ENCODE peak calls at places on chromosomes 3 and 15, in six cellular contexts. One of them, this sample, is unnamed.

GRCh38 chr3:17261627-17262369 is 377.0 kb downstream of the PLCL2 start:
- DNase-seq in BJ: no peak
- DNase-seq in astrocyte: no peak
- DNase-seq in astrocyte of the spinal cord: no peak
- DNase-seq in foreskin fibroblast: no peak
- DNase-seq in SK-N-SH: no peak
- DNase-seq in this sample: no peak

GRCh38 chr15:100779331-100780207 is 100.1 kb upstream of the ALDH1A3 start:
- DNase-seq in astrocyte: no peak
- DNase-seq in BJ: no peak
- DNase-seq in SK-N-SH: no peak
- DNase-seq in foreskin fibroblast: no peak
- DNase-seq in astrocyte of the spinal cord: no peak
- DNase-seq in this sample: no peak

GRCh38 chr3:120791958-120792357 is 49.4 kb downstream of the GTF2E1 start:
- DNase-seq in BJ: no peak
- DNase-seq in astrocyte: peak; percentile 80
- DNase-seq in SK-N-SH: no peak
- DNase-seq in foreskin fibroblast: peak; percentile 36
- DNase-seq in astrocyte of the spinal cord: peak; percentile 26
- DNase-seq in this sample: no peak

GRCh38 chr3:193714523-193715137 is 121.6 kb downstream of the OPA1 start:
- DNase-seq in BJ: no peak
- DNase-seq in astrocyte: no peak
- DNase-seq in SK-N-SH: no peak
- DNase-seq in astrocyte of the spinal cord: no peak
- DNase-seq in foreskin fibroblast: no peak
- DNase-seq in this sample: no peak

GRCh38 chr3:16808393-16809107 is 76.2 kb upstream of the PLCL2 start:
- DNase-seq in foreskin fibroblast: peak; percentile 12
- DNase-seq in astrocyte of the spinal cord: no peak
- DNase-seq in BJ: no peak
- DNase-seq in astrocyte: no peak
- DNase-seq in SK-N-SH: no peak
- DNase-seq in this sample: no peak

GRCh38 chr3:49638445-49638844 is 35.7 kb upstream of the APEH start:
- DNase-seq in astrocyte: peak; percentile 81
- DNase-seq in foreskin fibroblast: peak; percentile 17
- DNase-seq in BJ: peak; percentile 35
- DNase-seq in astrocyte of the spinal cord: peak; percentile 62
- DNase-seq in SK-N-SH: no peak
- DNase-seq in this sample: peak; percentile 61

GRCh38 chr15:97718509-97718908 is 242.0 kb upstream of the ARRDC4 start:
- DNase-seq in SK-N-SH: no peak
- DNase-seq in astrocyte: no peak
- DNase-seq in foreskin fibroblast: no peak
- DNase-seq in BJ: no peak
- DNase-seq in astrocyte of the spinal cord: no peak
- DNase-seq in this sample: no peak

GRCh38 chr3:102181202-102181920 is 253.5 kb upstream of the ZPLD1 start:
- DNase-seq in foreskin fibroblast: peak; percentile 72
- DNase-seq in astrocyte: peak; percentile 85
- DNase-seq in BJ: peak; percentile 53
- DNase-seq in astrocyte of the spinal cord: peak; percentile 91
- DNase-seq in SK-N-SH: no peak
- DNase-seq in this sample: no peak

GRCh38 chr3:119831941-119832371 is 50.1 kb downstream of the NR1I2 start:
- DNase-seq in BJ: peak; percentile 63
- DNase-seq in astrocyte: peak; percentile 84
- DNase-seq in SK-N-SH: no peak
- DNase-seq in foreskin fibroblast: peak; percentile 45
- DNase-seq in astrocyte of the spinal cord: peak; percentile 78
- DNase-seq in this sample: no peak

GRCh38 chr3:140467104-140467577 is 210.7 kb upstream of the TRIM42 start:
- DNase-seq in foreskin fibroblast: no peak
- DNase-seq in SK-N-SH: no peak
- DNase-seq in BJ: no peak
- DNase-seq in astrocyte: peak; percentile 57
- DNase-seq in astrocyte of the spinal cord: peak; percentile 14
- DNase-seq in this sample: no peak

GRCh38 chr3:27659279-27660021 is 62.7 kb downstream of the EOMES start:
- DNase-seq in SK-N-SH: peak; percentile 66
- DNase-seq in astrocyte: no peak
- DNase-seq in foreskin fibroblast: no peak
- DNase-seq in BJ: no peak
- DNase-seq in astrocyte of the spinal cord: peak; percentile 49
- DNase-seq in this sample: peak; percentile 26

GRCh38 chr3:185717121-185717520 is 107.7 kb downstream of the IGF2BP2 start:
- DNase-seq in astrocyte of the spinal cord: peak; percentile 84
- DNase-seq in SK-N-SH: no peak
- DNase-seq in BJ: peak; percentile 76
- DNase-seq in astrocyte: peak; percentile 81
- DNase-seq in foreskin fibroblast: peak; percentile 88
- DNase-seq in this sample: no peak

GRCh38 chr3:3038201-3038991 is 71.8 kb downstream of the IL5RA start:
- DNase-seq in astrocyte: no peak
- DNase-seq in BJ: no peak
- DNase-seq in astrocyte of the spinal cord: no peak
- DNase-seq in SK-N-SH: no peak
- DNase-seq in foreskin fibroblast: no peak
- DNase-seq in this sample: no peak

GRCh38 chr3:50370594-50370993 is 11.3 kb upstream of the TMEM115 start:
- DNase-seq in foreskin fibroblast: no peak
- DNase-seq in BJ: no peak
- DNase-seq in SK-N-SH: peak; percentile 78
- DNase-seq in astrocyte: no peak
- DNase-seq in astrocyte of the spinal cord: no peak
- DNase-seq in this sample: no peak

GRCh38 chr15:41512078-41512394 is 1.6 kb downstream of the LTK start:
- DNase-seq in astrocyte: no peak
- DNase-seq in SK-N-SH: no peak
- DNase-seq in BJ: no peak
- DNase-seq in foreskin fibroblast: no peak
- DNase-seq in astrocyte of the spinal cord: no peak
- DNase-seq in this sample: no peak

GRCh38 chr15:41513282-41514227 is at the start of gene LTK:
- DNase-seq in astrocyte: no peak
- DNase-seq in SK-N-SH: peak; percentile 75
- DNase-seq in BJ: no peak
- DNase-seq in astrocyte of the spinal cord: no peak
- DNase-seq in foreskin fibroblast: no peak
- DNase-seq in this sample: no peak

GRCh38 chr15:41511331-41512077 is 2.1 kb downstream of the LTK start:
- DNase-seq in astrocyte: no peak
- DNase-seq in astrocyte of the spinal cord: no peak
- DNase-seq in foreskin fibroblast: no peak
- DNase-seq in BJ: no peak
- DNase-seq in SK-N-SH: no peak
- DNase-seq in this sample: no peak

GRCh38 chr15:41510728-41511127 is 2.9 kb downstream of the LTK start:
- DNase-seq in SK-N-SH: no peak
- DNase-seq in astrocyte: no peak
- DNase-seq in astrocyte of the spinal cord: no peak
- DNase-seq in foreskin fibroblast: no peak
- DNase-seq in BJ: no peak
- DNase-seq in this sample: no peak

DNA sequence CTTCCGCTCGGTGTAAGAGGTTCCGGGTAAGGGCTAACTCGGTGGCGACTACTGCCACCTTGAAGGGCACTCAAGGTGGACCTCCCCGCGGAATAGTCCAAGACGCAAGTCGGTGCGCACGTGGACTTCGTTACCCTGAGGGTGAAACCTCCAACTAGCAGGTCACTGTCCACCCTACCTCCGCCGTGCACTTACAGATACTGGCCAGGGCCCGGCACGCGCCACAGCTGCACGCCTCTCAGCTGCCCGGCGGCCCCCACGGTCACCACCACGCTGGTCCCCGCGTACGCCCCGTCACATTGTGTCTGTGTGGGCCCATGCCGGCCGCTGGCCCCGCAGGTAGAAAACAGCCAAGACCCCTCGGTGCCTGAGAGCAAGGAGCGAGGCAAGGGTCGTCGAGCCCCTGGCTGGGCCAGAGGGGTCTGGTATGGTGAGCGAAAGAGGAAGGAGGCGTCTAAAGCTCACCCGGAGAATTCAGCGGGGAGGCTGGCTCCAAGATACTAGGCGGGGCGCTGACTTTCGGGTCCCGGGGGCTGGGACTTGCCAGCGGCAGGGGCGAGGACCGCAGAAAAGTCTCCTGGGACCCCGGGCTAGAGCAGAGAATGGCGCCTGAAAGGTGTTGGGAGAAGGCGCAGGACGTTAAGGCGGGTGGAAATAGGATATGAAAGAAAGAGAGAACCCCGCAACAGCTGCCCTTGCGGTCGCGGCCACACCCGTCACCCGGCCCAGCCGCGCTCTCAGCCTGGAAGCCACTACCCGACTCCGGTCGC is 930 bp downstream of the LTK start:
- DNase-seq in BJ: no peak
- DNase-seq in foreskin fibroblast: no peak
- DNase-seq in astrocyte: no peak
- DNase-seq in SK-N-SH: peak; percentile 75
- DNase-seq in astrocyte of the spinal cord: no peak
- DNase-seq in this sample: no peak
- H3K4me3 ChIP-seq in BJ: peak overlapping the region; percentile 15
- H3K4me3 ChIP-seq in foreskin fibroblast: peak overlapping the region; percentile 51
- H3K4me3 ChIP-seq in astrocyte: peak overlapping the region; percentile 36
- H3K4me3 ChIP-seq in SK-N-SH: peak overlapping the region; percentile 6
- H3K4me3 ChIP-seq in astrocyte of the spinal cord: peak overlapping the region; percentile 30
- H3K4me3 ChIP-seq in this sample: peak overlapping the region; percentile 37

GRCh38 chr3:57464801-57465200 is 79.3 kb downstream of the DNAH12 start:
- DNase-seq in astrocyte: no peak
- DNase-seq in BJ: no peak
- DNase-seq in SK-N-SH: no peak
- DNase-seq in astrocyte of the spinal cord: peak; percentile 7
- DNase-seq in foreskin fibroblast: no peak
- DNase-seq in this sample: no peak
- TF ChIP-seq CTCF in astrocyte: no peak
- TF ChIP-seq CTCF in BJ: peak; percentile 15
- TF ChIP-seq CTCF in SK-N-SH: peak; percentile 32
- TF ChIP-seq CTCF in astrocyte of the spinal cord: no peak
- TF ChIP-seq CTCF in foreskin fibroblast: no peak
- TF ChIP-seq CTCF in this sample: peak; percentile 8

DNA sequence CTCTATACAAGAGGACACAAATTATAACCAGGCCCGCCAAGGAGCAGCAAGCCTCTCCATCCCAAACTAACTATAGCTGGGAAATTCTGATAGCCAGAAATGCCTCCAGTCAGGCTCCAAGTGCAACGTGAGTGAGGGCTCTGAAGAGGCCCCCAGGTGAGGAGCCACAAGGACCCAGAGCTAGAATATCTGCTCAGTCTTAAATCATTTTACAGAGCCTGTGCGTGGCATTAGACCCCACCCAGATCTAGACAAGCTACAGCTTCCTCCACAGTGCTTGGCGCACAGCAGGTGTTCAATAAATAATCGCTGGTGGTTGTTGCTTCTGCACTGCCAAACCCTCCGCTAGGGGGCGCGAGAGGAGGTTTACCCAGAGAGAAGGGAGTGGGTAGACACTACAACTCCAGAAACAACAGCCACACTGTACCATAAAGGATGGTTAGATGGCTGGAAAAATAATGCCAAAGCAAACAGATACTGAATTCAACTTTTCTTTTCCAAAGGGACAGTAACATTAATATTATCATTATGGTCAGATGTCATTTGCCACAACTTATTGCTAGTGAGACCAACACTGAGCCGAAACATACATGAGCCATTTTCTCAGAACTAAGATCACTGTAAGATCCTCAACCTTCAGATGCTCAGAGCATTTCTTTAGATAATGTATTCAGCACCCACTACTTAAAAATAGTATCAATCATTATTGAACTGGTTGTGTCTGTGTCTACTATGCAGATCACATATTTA is 44.5 kb downstream of the ZIC4 start:
- DNase-seq in foreskin fibroblast: no peak
- DNase-seq in BJ: no peak
- DNase-seq in astrocyte: no peak
- DNase-seq in SK-N-SH: peak; percentile 59
- DNase-seq in astrocyte of the spinal cord: peak; percentile 25
- DNase-seq in this sample: peak; percentile 12
- H3K4me3 ChIP-seq in foreskin fibroblast: no peak overlapping the region
- H3K4me3 ChIP-seq in BJ: no peak overlapping the region
- H3K4me3 ChIP-seq in astrocyte: peak overlapping the region; percentile 16
- H3K4me3 ChIP-seq in SK-N-SH: peak overlapping the region; percentile 48
- H3K4me3 ChIP-seq in astrocyte of the spinal cord: no peak overlapping the region
- H3K4me3 ChIP-seq in this sample: no peak overlapping the region

DNA sequence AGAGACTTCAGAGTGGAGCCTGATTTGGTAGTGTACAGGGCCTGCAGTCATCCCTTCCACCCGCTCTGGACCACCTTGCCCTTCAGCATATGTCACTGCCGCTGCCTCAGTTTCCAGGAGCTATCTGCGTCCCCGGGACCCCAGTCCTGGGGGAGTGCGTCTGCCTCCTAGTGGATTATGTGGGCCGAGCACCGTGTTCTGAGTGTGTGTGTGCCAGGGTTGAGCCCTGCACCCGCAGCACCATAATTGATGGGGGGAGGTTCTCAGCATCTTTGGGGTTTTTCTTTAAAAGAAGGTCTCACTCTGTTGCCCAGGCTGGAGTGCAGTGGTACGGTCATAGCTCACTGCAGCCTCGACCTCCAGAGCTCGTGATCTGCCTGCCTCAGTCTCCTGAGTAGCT is 33.6 kb downstream of the CD276 start:
- DNase-seq in BJ: no peak
- DNase-seq in astrocyte: no peak
- DNase-seq in astrocyte of the spinal cord: no peak
- DNase-seq in SK-N-SH: no peak
- DNase-seq in foreskin fibroblast: no peak
- DNase-seq in this sample: no peak
- TF ChIP-seq CTCF in BJ: peak; percentile 27
- TF ChIP-seq CTCF in astrocyte: no peak
- TF ChIP-seq CTCF in astrocyte of the spinal cord: peak; percentile 22
- TF ChIP-seq CTCF in SK-N-SH: peak; percentile 26
- TF ChIP-seq CTCF in foreskin fibroblast: peak; percentile 9
- TF ChIP-seq CTCF in this sample: peak; percentile 29

DNA sequence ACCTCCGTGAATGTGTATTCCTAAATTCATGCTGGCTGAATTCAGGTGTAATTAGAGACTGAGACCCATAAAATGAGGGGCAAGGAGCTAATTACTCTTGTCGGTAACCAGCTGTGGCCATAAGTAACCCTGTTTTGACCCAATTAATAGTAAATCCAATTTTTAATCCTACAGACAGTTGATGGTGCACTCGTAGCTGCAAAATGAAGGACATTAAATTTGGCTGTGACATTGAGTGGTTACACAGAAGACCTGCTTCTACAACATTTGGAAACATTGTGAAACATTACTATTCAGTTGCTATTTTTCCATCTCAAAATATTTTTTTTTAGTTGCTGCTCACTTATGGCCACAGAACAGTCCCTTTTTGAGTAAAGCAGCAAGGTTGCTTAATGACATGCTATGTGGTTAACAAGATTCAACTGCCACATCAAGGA is 33.0 kb downstream of the MBNL1 start:
- DNase-seq in astrocyte of the spinal cord: no peak
- DNase-seq in BJ: no peak
- DNase-seq in SK-N-SH: no peak
- DNase-seq in astrocyte: no peak
- DNase-seq in foreskin fibroblast: no peak
- DNase-seq in this sample: no peak
- H3K4me3 ChIP-seq in astrocyte of the spinal cord: no peak overlapping the region
- H3K4me3 ChIP-seq in BJ: peak overlapping the region; percentile 4
- H3K4me3 ChIP-seq in SK-N-SH: peak overlapping the region; percentile 40
- H3K4me3 ChIP-seq in astrocyte: no peak overlapping the region
- H3K4me3 ChIP-seq in foreskin fibroblast: peak overlapping the region; percentile 58
- H3K4me3 ChIP-seq in this sample: peak overlapping the region; percentile 35

GRCh38 chr3:63232764-63233396 is 45.2 kb upstream of the SYNPR start:
- DNase-seq in foreskin fibroblast: no peak
- DNase-seq in BJ: no peak
- DNase-seq in astrocyte: peak; percentile 3
- DNase-seq in astrocyte of the spinal cord: peak; percentile 14
- DNase-seq in SK-N-SH: no peak
- DNase-seq in this sample: no peak
- TF ChIP-seq CTCF in foreskin fibroblast: peak; percentile 39
- TF ChIP-seq CTCF in BJ: peak; percentile 26
- TF ChIP-seq CTCF in astrocyte: peak; percentile 46
- TF ChIP-seq CTCF in astrocyte of the spinal cord: peak; percentile 19
- TF ChIP-seq CTCF in SK-N-SH: peak; percentile 71
- TF ChIP-seq CTCF in this sample: peak; percentile 10

This sample was measured in HFF-Myc.